ENCODE peak calls at places on chromosomes 1 and 21, in five cellular contexts. I, C, N, P and Z are unnamed samples.
A peak's percentile ranks its signal among the peaks of the same experiment; 100 is the strongest.

GRCh38 chr1:81803423-81804103 is 2.8 kb downstream of the ADGRL2 start:
- DNase-seq in I (no peak), C (no peak), N (no peak), P (no peak), Z (no peak)

GRCh38 chr1:85118751-85119150 is 70.5 kb upstream of the MCOLN3 start:
- DNase-seq in I (no peak), C (no peak), N (no peak), P (no peak), Z (no peak)

GRCh38 chr1:98429851-98430496 is 231.5 kb upstream of the SNX7 start:
- DNase-seq in I (no peak), C (no peak), N (peak; percentile 2), P (peak; percentile 43), Z (no peak)

GRCh38 chr1:82052563-82052962 is 251.8 kb downstream of the ADGRL2 start:
- DNase-seq in I (no peak), C (no peak), N (no peak), P (no peak), Z (no peak)

GRCh38 chr21:21156919-21157318 is 158.7 kb downstream of the NCAM2 start:
- DNase-seq in I (no peak), C (no peak), N (no peak), P (no peak), Z (no peak)

GRCh38 chr1:218463194-218464156 is 118.3 kb downstream of the TGFB2 start:
- DNase-seq in I (peak; percentile 46), C (peak; percentile 72), N (no peak), P (peak; percentile 63), Z (peak; percentile 61)

GRCh38 chr1:65164633-65165032 is 16.6 kb downstream of the AK4 start:
- DNase-seq in I (no peak), C (no peak), N (no peak), P (no peak), Z (no peak)

GRCh38 chr1:2230781-2231666 is 2.9 kb downstream of the SKI start:
- DNase-seq in I (no peak), C (no peak), N (no peak), P (peak; percentile 58), Z (no peak)

GRCh38 chr21:20519076-20519475 is 479.1 kb upstream of the NCAM2 start:
- DNase-seq in I (no peak), C (no peak), N (no peak), P (no peak), Z (no peak)

GRCh38 chr1:966135-966602 is at the start of gene PLEKHN1:
- DNase-seq in I (no peak), C (peak; percentile 60), N (peak; percentile 73), P (no peak), Z (no peak)

GRCh38 chr1:77994117-77994516 is 10.6 kb upstream of the DNAJB4 start:
- DNase-seq in I (no peak), C (no peak), N (no peak), P (no peak), Z (no peak)

GRCh38 chr1:100971021-100971420 is 54.6 kb downstream of the DPH5 start:
- DNase-seq in I (no peak), C (no peak), N (no peak), P (no peak), Z (no peak)

GRCh38 chr21:23162213-23162946 is 2164.2 kb downstream of the NCAM2 start:
- DNase-seq in I (no peak), C (no peak), N (no peak), P (no peak), Z (no peak)

GRCh38 chr1:117783586-117784396 is 145.6 kb downstream of the GDAP2 start:
- DNase-seq in I (no peak), C (no peak), N (no peak), P (no peak), Z (no peak)

GRCh38 chr1:1629430-1630190 is 2.4 kb upstream of the MMP23B start:
- DNase-seq in I (peak; percentile 27), C (peak; percentile 79), N (no peak), P (peak; percentile 49), Z (no peak)

GRCh38 chr1:92310185-92310597 is 11.3 kb downstream of the RPAP2 start:
- DNase-seq in I (no peak), C (no peak), N (no peak), P (no peak), Z (no peak)

GRCh38 chr1:206513312-206514111 is 6.2 kb downstream of the RASSF5 start:
- DNase-seq in I (peak; percentile 76), C (peak; percentile 73), N (no peak), P (no peak), Z (peak; percentile 70)

GRCh38 chr1:37423810-37424209 is 50.6 kb upstream of the ZC3H12A start:
- DNase-seq in I (no peak), C (no peak), N (peak; percentile 15), P (no peak), Z (no peak)

GRCh38 chr1:6353605-6353947 is 40.0 kb downstream of the ACOT7 start:
- DNase-seq in I (no peak), C (no peak), N (no peak), P (no peak), Z (no peak)

DNA sequence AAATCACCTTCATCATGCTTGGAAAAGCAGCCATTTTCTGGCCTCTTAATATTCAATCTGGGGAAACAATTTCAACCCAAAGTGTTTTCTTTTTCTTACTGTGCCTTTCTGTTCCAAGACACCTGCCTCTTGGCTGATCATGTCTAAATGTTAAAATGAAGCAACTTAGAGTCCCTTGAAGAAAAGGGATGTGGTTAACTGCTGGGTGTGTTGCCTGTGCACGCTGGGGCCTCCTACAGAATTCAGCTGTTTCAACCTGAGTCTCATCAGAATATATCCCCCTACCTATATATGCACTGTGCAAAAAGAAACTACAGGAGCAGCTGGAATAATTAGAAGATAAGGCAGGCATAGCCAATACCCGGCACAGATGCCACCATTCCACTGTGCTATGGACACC is 222.0 kb downstream of the OMA1 start:
- DNase-seq in I (no peak), C (no peak), N (no peak), P (no peak), Z (no peak)
- H3K4me3 ChIP-seq in I (no peak overlapping the region), C (no peak overlapping the region), N (no peak overlapping the region), P (no peak overlapping the region), Z (no peak overlapping the region)

GRCh38 chr21:38982804-38983203 is 177.1 kb downstream of the ETS2 start:
- DNase-seq in I (no peak), C (no peak), N (no peak), P (no peak), Z (no peak)
- H3K4me1 ChIP-seq in I (peaks cover 4% of the 10 kb centered on the region), C (peaks cover 35% of the 10 kb centered on the region), N (peaks cover 34% of the 10 kb centered on the region), P (peaks cover 39% of the 10 kb centered on the region), Z (peaks cover 38% of the 10 kb centered on the region)

DNA sequence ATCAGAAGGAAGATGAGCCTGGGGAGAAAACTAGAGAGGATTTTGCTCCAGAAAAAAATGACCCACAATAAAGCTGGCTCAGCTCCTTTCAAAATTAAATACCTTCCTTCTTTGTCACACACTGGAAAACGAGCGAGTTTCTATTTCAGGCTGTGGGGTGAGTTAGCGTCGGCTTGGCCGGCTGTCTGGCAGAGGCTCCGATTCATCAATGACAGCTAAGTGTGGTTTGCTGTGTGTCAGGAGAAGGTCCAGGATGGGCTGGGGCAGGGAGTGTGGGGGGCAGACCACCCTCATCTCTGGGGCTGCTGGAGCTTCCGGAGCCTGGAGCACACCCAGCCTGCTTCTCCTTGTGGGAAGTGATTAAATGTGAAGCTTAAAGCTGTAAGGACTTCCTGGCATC is 120.2 kb downstream of the ETS2 start:
- DNase-seq in I (peak; percentile 52), C (peak; percentile 72), N (no peak), P (no peak), Z (peak; percentile 58)
- H3K4me3 ChIP-seq in I (no peak overlapping the region), C (peak overlapping the region; percentile 30), N (no peak overlapping the region), P (peak overlapping the region; percentile 37), Z (peak overlapping the region; percentile 56)

DNA sequence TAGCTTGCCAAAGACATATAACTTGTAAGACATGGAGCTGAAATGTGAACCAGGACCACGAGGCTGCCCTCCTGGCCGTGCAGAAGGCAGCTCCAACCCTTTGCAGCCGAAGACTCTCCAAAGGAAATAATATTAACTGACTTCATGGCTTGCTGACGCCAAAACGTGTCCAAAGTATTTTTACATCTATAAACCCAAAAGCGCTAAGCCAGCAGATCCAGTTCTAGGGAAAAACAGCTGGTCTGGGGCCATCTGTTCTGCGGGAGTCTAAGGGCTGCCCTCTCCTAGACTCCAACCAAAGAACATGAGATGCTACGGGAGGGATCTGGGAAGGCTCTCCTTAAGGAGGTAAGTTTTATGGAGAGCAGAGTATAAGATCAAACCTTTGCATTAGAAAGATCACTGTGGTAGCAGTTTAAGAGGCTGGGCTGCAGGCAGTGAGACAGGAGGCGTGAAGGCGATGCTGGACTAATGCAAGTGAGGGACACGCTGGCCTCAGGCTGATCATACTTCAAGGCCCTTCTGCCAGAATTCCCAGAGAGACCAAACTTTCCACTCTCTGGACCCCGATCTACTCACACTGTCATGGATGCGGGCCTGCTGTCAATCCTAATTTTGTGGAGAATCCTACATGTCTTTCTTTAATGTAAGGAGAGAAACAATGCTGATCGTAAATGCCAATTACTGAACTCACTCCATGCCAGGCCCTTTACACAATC is 1.2 kb downstream of the TMEM53 start:
- DNase-seq in I (no peak), C (no peak), N (no peak), P (no peak), Z (no peak)
- H3K4me1 ChIP-seq in I (peaks cover 31% of the 10 kb centered on the region), C (peaks cover 29% of the 10 kb centered on the region), N (peaks cover 3% of the 10 kb centered on the region), P (peaks cover 54% of the 10 kb centered on the region), Z (peaks cover 51% of the 10 kb centered on the region)

GRCh38 chr1:70863256-70863655 is 184.4 kb downstream of the PTGER3 start:
- DNase-seq in I (no peak), C (no peak), N (no peak), P (no peak), Z (no peak)

GRCh38 chr1:70866522-70867256 is 180.9 kb downstream of the PTGER3 start:
- DNase-seq in I (peak; percentile 19), C (no peak), N (no peak), P (no peak), Z (no peak)

DNA sequence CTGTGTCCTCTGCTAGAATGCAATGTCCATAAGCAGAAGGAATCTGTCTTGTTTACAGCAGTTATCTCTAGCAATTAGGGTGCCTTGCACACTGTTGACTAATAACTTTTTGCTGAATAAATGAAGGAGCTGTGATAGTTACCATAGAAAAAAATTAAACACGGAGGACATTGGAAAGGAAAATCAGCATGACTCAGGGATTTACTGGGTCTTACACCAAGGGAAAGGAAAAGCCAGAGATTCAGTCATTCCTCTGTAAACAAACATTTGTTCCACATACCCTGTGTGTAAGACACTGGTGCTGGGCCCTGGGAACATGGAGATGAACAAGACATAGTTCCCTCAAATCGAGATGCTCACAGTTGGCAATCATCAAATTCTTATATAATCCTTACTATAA is 183.3 kb downstream of the PTGER3 start:
- DNase-seq in I (no peak), C (no peak), N (no peak), P (no peak), Z (no peak)
- H3K4me3 ChIP-seq in I (no peak overlapping the region), C (no peak overlapping the region), N (no peak overlapping the region), P (no peak overlapping the region), Z (no peak overlapping the region)